ENCODE peak calls at places on chromosomes 4 and X, in four cellular contexts. W is stimulated activated CD4-positive, alpha-beta T cell treated with anti-CD3 and anti-CD28 coated beads, Interleukin-4, amount 100 ng/mL, for 4 hours; J is activated CD8-positive, alpha-beta memory T cell treated with anti-CD3 and anti-CD28 coated beads for 1 hour; Q is NCI-H774. T is an unnamed sample.

GRCh38 chr4:188162698-188163097 is 23.5 kb downstream of the TRIML1 start:
- DNase-seq in J (no peak), W (no peak), Q (no peak), T (no peak)

GRCh38 chr4:103853627-103854026 is 133.8 kb upstream of the TACR3 start:
- DNase-seq in Q (no peak), J (no peak), W (no peak), T (no peak)

GRCh38 chrX:83022020-83022419 is 486.1 kb upstream of the POU3F4 start:
- DNase-seq in Q (no peak), W (no peak), J (no peak), T (no peak)

GRCh38 chr4:180391613-180392012 is 1851.6 kb upstream of the TENM3 start:
- DNase-seq in Q (no peak), W (no peak), J (no peak), T (no peak)

GRCh38 chr4:41322613-41323012 is 65.9 kb downstream of the UCHL1 start:
- DNase-seq in J (no peak), W (no peak), Q (no peak), T (no peak)

GRCh38 chrX:102651968-102652744 is 873 bp downstream of the GPRASP1 start:
- DNase-seq in J (peak), W (peak), Q (no peak), T (no peak)

GRCh38 chr4:1371151-1371830 is 24.3 kb downstream of the UVSSA start:
- DNase-seq in Q (no peak), W (no peak), J (no peak), T (no peak)

GRCh38 chr4:86497980-86498379 is 96.1 kb upstream of the PTPN13 start:
- DNase-seq in J (no peak), W (no peak), Q (no peak), T (no peak)

GRCh38 chr4:174255374-174255773 is 28.1 kb downstream of the FBXO8 start:
- DNase-seq in Q (no peak), J (no peak), W (no peak), T (no peak)

GRCh38 chr4:5355846-5356245 is 304.6 kb downstream of the STK32B start:
- DNase-seq in J (no peak), Q (no peak), W (no peak), T (no peak)

T was measured in central memory CD8-positive, alpha-beta T cell.